ENCODE peak calls at places on chromosomes 5 and 9, in five cellular contexts. A, P, F, M and D are unnamed samples.

GRCh38 chr9:126514037-126514821 is 99.5 kb upstream of the LMX1B start:
- DNase-seq in P (no peak), M (no peak), F (peak; percentile 93), A (no peak), D (peak; percentile 87)

GRCh38 chr5:9889511-9889910 is 259.4 kb upstream of the TAS2R1 start:
- DNase-seq in M (no peak), P (no peak), A (no peak), F (no peak), D (no peak)

GRCh38 chr9:72935595-72935994 is 17.3 kb downstream of the ALDH1A1 start:
- DNase-seq in F (no peak), A (no peak), M (no peak), P (no peak), D (no peak)

GRCh38 chr9:74770508-74771261 is 117.0 kb downstream of the TRPM6 start:
- DNase-seq in M (no peak), P (peak; percentile 62), A (peak; percentile 48), F (peak; percentile 63), D (peak; percentile 89)

GRCh38 chr9:83474631-83475030 is 63.6 kb downstream of the FRMD3 start:
- DNase-seq in P (no peak), F (no peak), A (no peak), M (no peak), D (no peak)

GRCh38 chr9:120626512-120626911 is 46.5 kb upstream of the CDK5RAP2 start:
- DNase-seq in A (no peak), M (no peak), F (no peak), P (no peak), D (no peak)

GRCh38 chr9:72773570-72773969 is 179.3 kb downstream of the ALDH1A1 start:
- DNase-seq in P (no peak), M (no peak), F (no peak), A (no peak), D (no peak)

GRCh38 chr9:13576101-13576500 is 296.6 kb upstream of the MPDZ start:
- DNase-seq in P (no peak), A (no peak), M (no peak), F (no peak), D (no peak)

GRCh38 chr9:96344458-96345180 is 38.9 kb downstream of the SLC35D2 start:
- DNase-seq in M (no peak), P (no peak), A (peak; percentile 84), F (peak; percentile 81), D (peak; percentile 81)

GRCh38 chr5:16666861-16667481 is 50.2 kb upstream of the RETREG1 start:
- DNase-seq in F (no peak), M (no peak), A (peak; percentile 7), P (no peak), D (peak; percentile 17)

GRCh38 chr5:134982230-134982629 is 14.5 kb downstream of the CATSPER3 start:
- DNase-seq in M (no peak), A (no peak), P (no peak), F (no peak), D (no peak)

GRCh38 chr5:15995206-15996052 is 184.2 kb downstream of the MARCHF11 start:
- DNase-seq in P (no peak), A (peak; percentile 5), M (no peak), F (no peak), D (peak; percentile 72)

GRCh38 chr9:35488019-35488418 is 1.9 kb upstream of the RUSC2 start:
- DNase-seq in F (no peak), A (no peak), M (no peak), P (no peak), D (no peak)

GRCh38 chr5:143807401-143807800 is 4.6 kb upstream of the HMHB1 start:
- DNase-seq in M (no peak), A (no peak), P (no peak), F (no peak), D (no peak)

GRCh38 chr9:91395553-91396470 is 27.8 kb downstream of the NFIL3 start:
- DNase-seq in P (no peak), M (peak; percentile 46), A (no peak), F (no peak), D (no peak)

GRCh38 chr9:96129698-96130097 is 172.3 kb downstream of the HSD17B3 start:
- DNase-seq in P (no peak), M (no peak), A (no peak), F (no peak), D (peak; percentile 41)

GRCh38 chr9:123712399-123712798 is 217.5 kb downstream of the DENND1A start:
- DNase-seq in M (no peak), A (no peak), F (no peak), P (no peak), D (no peak)

GRCh38 chr5:181241393-181241975 is 2.2 kb downstream of the RACK1 start:
- DNase-seq in A (peak; percentile 90), F (no peak), P (no peak), M (no peak), D (no peak)

GRCh38 chr9:123998970-123999621 is 12.5 kb upstream of the LHX2 start:
- DNase-seq in F (no peak), P (no peak), M (no peak), A (no peak), D (peak; percentile 71)

GRCh38 chr5:122751293-122751753 is 23.6 kb upstream of the SNX2 start:
- DNase-seq in A (no peak), M (no peak), F (no peak), P (no peak), D (peak; percentile 79)

GRCh38 chr5:98772415-98773213 is 849 bp upstream of the RGMB start:
- DNase-seq in P (peak; percentile 84), F (no peak), M (no peak), A (peak; percentile 62), D (peak; percentile 93)

GRCh38 chr9:89116064-89116817 is 62.4 kb downstream of the SHC3 start:
- DNase-seq in P (no peak), F (no peak), M (no peak), A (no peak), D (no peak)

GRCh38 chr5:97009212-97009898 is 73.5 kb downstream of the LNPEP start:
- DNase-seq in P (no peak), F (peak; percentile 11), A (no peak), M (peak; percentile 19), D (no peak)
- TF ChIP-seq CREB1 in P (no peak), F (no peak), A (no peak), M (no peak), D (no peak)

GRCh38 chr5:43034591-43034968 is 5.5 kb downstream of the ANXA2R start:
- DNase-seq in M (no peak), P (no peak), A (no peak), F (no peak), D (peak; percentile 55)
- H3K4me3 ChIP-seq in M (no peak overlapping the region), P (no peak overlapping the region), A (no peak overlapping the region), F (no peak overlapping the region), D (peak overlapping the region; percentile 51)

DNA sequence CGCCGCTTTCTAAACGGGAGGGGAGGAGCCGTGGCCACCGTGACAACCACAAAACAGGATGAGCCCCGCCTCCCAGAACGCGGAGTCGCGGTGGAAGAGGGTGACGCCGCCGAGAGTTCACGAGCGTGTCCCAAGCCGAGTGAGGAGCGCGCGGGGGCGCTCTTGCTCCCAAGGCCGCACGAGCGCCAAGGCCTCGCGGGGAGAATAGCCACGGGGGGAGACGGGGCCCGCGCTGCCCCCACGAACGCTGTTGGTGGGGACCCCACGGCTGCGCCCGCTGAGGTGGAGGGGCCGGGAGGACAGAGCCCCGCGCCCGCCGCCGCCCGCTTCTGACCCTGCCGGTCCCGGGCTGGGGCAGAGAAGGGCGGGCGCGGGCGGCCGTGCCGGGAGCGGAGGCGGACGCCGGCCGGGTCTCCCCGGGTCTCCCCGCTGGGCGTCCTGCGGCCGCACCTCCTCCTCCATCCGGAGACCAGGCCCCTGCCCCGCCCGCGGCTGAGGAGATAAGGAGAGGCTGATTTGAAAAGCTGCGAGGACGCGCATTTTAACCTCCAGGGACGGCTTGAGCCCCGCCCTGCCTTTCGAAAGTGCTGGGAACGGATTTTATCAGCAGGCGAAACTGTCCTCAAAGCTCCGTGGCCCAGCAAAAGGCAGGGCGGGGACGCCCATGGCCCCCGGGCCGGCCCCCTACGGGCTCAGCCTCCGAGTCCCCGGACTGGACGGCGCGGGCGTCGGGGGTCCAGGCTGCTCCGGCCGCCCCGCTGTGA is 3.8 kb upstream of the NKD2 start:
- DNase-seq in M (no peak), P (no peak), A (no peak), F (peak; percentile 85), D (peak; percentile 72)
- H3K27ac ChIP-seq in M (no peak overlapping the region), P (no peak overlapping the region), A (no peak overlapping the region), F (no peak overlapping the region), D (no peak overlapping the region)

GRCh38 chr5:6520201-6520600 is 71.5 kb downstream of the UBE2QL1 start:
- DNase-seq in A (no peak), M (no peak), P (no peak), F (no peak), D (no peak)
- TF ChIP-seq CREB1 in A (no peak), M (no peak), P (no peak), F (no peak), D (no peak)

GRCh38 chr5:176851871-176852270 is 41.5 kb downstream of the UNC5A start:
- DNase-seq in F (no peak), A (no peak), P (no peak), M (no peak), D (no peak)

GRCh38 chr5:176851380-176851779 is 41.0 kb downstream of the UNC5A start:
- DNase-seq in F (no peak), A (no peak), M (no peak), P (no peak), D (no peak)

GRCh38 chr5:176849611-176850227 is 39.4 kb downstream of the UNC5A start:
- DNase-seq in A (no peak), F (no peak), P (no peak), M (no peak), D (no peak)

GRCh38 chr5:176848651-176849050 is 38.3 kb downstream of the UNC5A start:
- DNase-seq in P (no peak), M (no peak), A (no peak), F (no peak), D (no peak)

GRCh38 chr5:176850371-176851245 is 40.2 kb downstream of the UNC5A start:
- DNase-seq in P (no peak), M (no peak), F (no peak), A (no peak), D (no peak)
- H3K4me3 ChIP-seq in P (no peak overlapping the region), M (no peak overlapping the region), F (no peak overlapping the region), A (no peak overlapping the region), D (no peak overlapping the region)